ENCODE peak calls at places on chromosomes 7 and 10, in nine cellular contexts. I is HCT116, H is heart left ventricle, O is GM12878, G is gastrocnemius medialis, L is transverse colon, P is erythroblast, J is tibial nerve, B is stomach. F is an unnamed sample.

GRCh38 chr7:140479062-140479738 is at the start of gene MKRN1:
- DNase-seq in L (peak), G (peak), O (peak), I (peak), H (peak), B (peak), J (peak), P (peak), F (peak)

GRCh38 chr10:110353244-110354119 is 48.8 kb upstream of the SMNDC1 start:
- DNase-seq in B (no peak), H (no peak), O (no peak), G (no peak), L (peak), I (peak), P (no peak), J (no peak), F (no peak)

GRCh38 chr7:55309040-55309991 is 55.8 kb upstream of the LANCL2 start:
- DNase-seq in P (no peak), H (no peak), I (no peak), O (peak), L (peak), G (no peak), B (peak), J (no peak), F (no peak)

GRCh38 chr7:937851-938484 is 16.5 kb downstream of the ADAP1 start:
- DNase-seq in L (peak), G (no peak), P (no peak), J (no peak), I (no peak), H (peak), B (no peak), O (no peak), F (no peak)

GRCh38 chr7:157021893-157022680 is 11.6 kb upstream of the MNX1 start:
- DNase-seq in G (no peak), J (no peak), H (no peak), L (no peak), I (no peak), B (no peak), P (no peak), O (no peak), F (no peak)

GRCh38 chr10:97921581-97922377 is 72.1 kb downstream of the GOLGA7B start:
- DNase-seq in L (no peak), J (no peak), H (peak), I (no peak), O (no peak), P (no peak), G (no peak), B (peak), F (no peak)

GRCh38 chr7:128738570-128739047 is 550 bp upstream of the CALU start:
- DNase-seq in B (no peak), G (no peak), P (no peak), I (no peak), H (no peak), J (no peak), O (no peak), L (no peak), F (no peak)

GRCh38 chr10:132848306-132848705 is 62.4 kb upstream of the NKX6-2 start:
- DNase-seq in P (no peak), I (no peak), O (no peak), J (peak), B (peak), H (no peak), L (no peak), G (no peak), F (no peak)

GRCh38 chr10:63723741-63724140 is 202.5 kb downstream of the REEP3 start:
- DNase-seq in I (no peak), H (no peak), O (no peak), G (no peak), B (no peak), J (no peak), L (no peak), P (no peak), F (no peak)

GRCh38 chr7:74575083-74575803 is 82.3 kb upstream of the GTF2I start:
- DNase-seq in I (no peak), P (no peak), O (no peak), J (no peak), B (peak), H (no peak), G (no peak), L (peak), F (peak)

GRCh38 chr10:104339469-104340098 is 1.3 kb upstream of the ITPRIP start:
- DNase-seq in P (peak), H (peak), J (no peak), I (no peak), G (peak), B (peak), L (peak), O (no peak), F (peak)

GRCh38 chr10:104337527-104337984 is 709 bp downstream of the ITPRIP start:
- DNase-seq in G (no peak), B (no peak), O (no peak), P (peak), H (peak), J (no peak), I (no peak), L (peak), F (no peak)

GRCh38 chr10:104340099-104340594 is 1.9 kb upstream of the ITPRIP start:
- DNase-seq in O (no peak), B (no peak), H (no peak), L (no peak), I (no peak), J (no peak), P (peak), G (no peak), F (no peak)

GRCh38 chr10:104336829-104337526 is 1.3 kb downstream of the ITPRIP start:
- DNase-seq in P (peak), L (no peak), G (no peak), O (no peak), I (no peak), B (no peak), H (no peak), J (no peak), F (no peak)

GRCh38 chr10:104337985-104338735 is at the start of gene ITPRIP:
- DNase-seq in O (no peak), B (peak), I (peak), H (peak), J (peak), G (peak), P (peak), L (peak), F (peak)
- TF ChIP-seq POLR2A in O (peak), B (no peak), I (peak), H (no peak), J (peak), G (peak), P (peak), L (peak), F (peak)

GRCh38 chr7:104943502-104944343 is 70.3 kb upstream of the KMT2E start:
- DNase-seq in O (peak), J (no peak), H (peak), B (peak), P (peak), G (no peak), L (peak), I (peak), F (peak)

GRCh38 chr7:104936546-104936945 is 77.5 kb upstream of the KMT2E start:
- DNase-seq in L (no peak), H (no peak), I (no peak), O (no peak), B (no peak), G (no peak), J (no peak), P (no peak), F (no peak)

GRCh38 chr7:104945599-104945956 is 68.4 kb upstream of the KMT2E start:
- DNase-seq in J (no peak), B (no peak), H (no peak), L (no peak), P (no peak), O (no peak), G (no peak), I (no peak), F (no peak)

GRCh38 chr7:104938741-104939390 is 75.1 kb upstream of the KMT2E start:
- DNase-seq in B (no peak), O (no peak), P (no peak), J (no peak), I (no peak), L (no peak), H (no peak), G (no peak), F (no peak)

DNA sequence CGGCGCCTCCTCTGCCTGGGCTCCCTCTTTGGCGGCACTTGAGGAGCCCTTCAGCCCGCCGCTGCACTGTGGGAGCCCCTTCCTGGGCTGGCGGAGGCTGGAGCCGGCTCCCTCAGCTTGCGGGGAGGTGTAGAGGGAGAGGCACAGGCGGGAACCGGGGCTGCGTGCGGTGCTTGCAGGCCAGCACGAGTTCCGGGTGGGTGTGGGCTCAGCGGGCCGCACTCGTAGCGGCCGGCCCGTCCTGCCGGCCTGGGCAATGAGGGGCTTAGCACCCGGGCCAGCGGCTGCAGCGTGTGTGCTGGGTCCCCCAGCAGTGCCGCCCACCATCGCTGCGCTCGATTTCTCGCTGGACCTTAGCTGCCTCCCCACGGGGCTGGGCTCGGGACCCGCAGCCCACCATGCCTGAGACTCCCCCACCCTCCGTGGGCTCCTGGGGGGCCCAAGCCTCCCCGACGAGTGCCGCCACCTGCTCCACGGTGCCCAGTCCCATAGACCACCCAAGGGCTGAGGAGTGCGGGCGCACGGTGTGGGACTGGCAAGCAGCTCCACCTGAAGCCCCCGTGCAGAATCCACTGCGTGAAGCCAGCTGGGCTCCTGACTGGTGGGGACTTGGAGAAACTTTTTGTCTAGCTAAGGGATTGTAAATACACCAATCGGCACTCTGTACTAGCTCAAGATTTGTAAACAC is 73.8 kb upstream of the KMT2E start:
- DNase-seq in L (no peak), O (no peak), H (no peak), B (no peak), J (no peak), P (no peak), I (no peak), G (no peak), F (no peak)
- TF ChIP-seq POLR2A in L (no peak), O (no peak), H (no peak), B (no peak), J (no peak), P (no peak), I (no peak), G (no peak), F (no peak)

DNA sequence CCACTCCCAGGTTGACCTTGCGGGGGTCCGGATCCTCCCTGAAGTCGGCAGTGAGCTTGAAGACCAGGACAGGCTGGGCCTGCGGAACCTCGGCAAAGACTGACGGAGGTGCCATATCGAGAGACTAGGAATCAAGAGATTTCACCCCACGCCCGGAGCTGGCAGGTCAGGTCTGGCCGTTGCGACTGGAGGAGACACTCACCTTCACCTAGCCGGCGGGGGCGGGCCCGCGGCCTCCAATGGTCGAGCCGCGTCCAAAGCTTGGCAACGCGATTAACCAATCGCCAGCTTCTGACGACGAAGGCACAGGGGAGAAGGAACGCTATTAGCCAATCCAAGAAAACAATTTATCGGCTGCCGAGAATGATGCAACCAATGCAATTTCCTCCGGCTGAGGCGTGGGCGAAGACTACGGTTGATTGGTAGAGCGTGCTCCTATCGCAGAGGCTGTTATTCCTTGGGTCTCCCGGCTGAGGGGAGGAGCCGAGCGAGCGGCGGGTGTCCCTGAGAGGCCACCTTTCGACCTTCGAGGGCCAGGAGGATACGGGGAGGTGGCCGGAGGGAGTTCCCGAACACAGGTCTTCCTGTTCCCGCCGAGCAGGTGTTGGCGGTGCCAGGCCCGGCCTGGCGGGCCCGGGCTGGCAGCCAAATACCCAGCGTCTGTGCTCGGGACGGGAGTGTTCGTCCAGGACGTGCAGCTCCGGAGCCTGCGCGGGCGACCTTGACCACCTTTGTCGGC is at the start of gene GOT1:
- DNase-seq in H (peak), P (peak), I (peak), O (peak), B (peak), J (peak), L (peak), G (peak), F (peak)
- TF ChIP-seq POLR2A in H (peak), P (peak), I (peak), O (peak), B (no peak), J (peak), L (peak), G (peak), F (peak)

GRCh38 chr10:68333058-68333395 is 299 bp upstream of the PBLD start:
- DNase-seq in O (no peak), L (no peak), J (no peak), P (no peak), G (no peak), B (no peak), I (no peak), H (no peak), F (no peak)

GRCh38 chr10:68333452-68333851 is 724 bp upstream of the PBLD start:
- DNase-seq in H (no peak), G (no peak), P (no peak), I (no peak), L (no peak), B (no peak), J (no peak), O (no peak), F (no peak)

GRCh38 chr10:68331455-68332258 is at the start of gene HNRNPH3:
- DNase-seq in B (peak), J (peak), G (peak), O (peak), H (peak), I (peak), P (peak), L (peak), F (peak)

GRCh38 chr10:68330852-68331454 is 911 bp upstream of the HNRNPH3 start:
- DNase-seq in O (no peak), H (peak), J (no peak), G (no peak), B (no peak), L (peak), P (no peak), I (no peak), F (peak)

DNA sequence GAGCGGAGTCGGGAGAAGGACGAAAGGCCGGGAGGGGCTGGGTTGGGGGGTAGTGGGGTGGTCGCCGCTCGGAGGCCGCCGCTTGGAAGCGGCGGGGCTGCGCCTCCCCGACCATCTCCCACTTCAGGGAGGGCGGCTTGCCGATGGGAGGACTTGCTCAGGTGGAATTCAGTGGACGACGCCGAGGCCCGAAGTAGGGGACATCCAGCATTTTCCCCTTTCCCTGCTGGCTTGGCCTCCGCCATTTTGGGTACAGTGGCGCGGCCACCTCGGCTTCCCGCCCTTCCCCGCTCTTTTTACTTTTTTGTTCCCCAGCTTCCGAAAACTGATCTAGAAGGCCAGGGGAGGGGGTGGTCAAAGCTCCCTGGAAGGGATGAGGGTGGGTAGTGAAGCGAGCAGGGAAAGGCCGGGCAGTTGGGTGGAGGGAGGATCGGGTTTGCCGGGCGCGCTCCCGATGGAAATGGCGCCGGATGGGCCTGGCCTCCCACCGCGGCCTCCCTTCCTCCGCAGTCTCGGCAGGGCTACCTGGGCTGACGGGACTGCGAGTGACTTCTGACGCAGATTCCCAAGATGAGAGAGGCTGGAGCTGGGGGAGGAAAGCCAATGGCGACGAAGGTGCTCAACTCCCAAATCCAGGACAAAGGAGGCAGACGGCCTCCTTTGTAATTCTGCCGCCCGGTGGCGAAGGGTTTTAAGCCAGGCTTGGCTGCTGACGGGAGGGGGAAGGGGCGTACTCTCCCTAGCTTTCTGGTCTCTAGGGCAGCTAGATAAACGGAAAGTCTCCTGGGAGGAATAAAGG is at the start of gene PBLD:
- DNase-seq in O (no peak), G (peak), L (peak), B (peak), P (peak), J (peak), I (peak), H (peak), F (peak)
- TF ChIP-seq POLR2A in O (peak), G (peak), L (peak), B (no peak), P (no peak), J (peak), I (no peak), H (peak), F (peak)

DNA sequence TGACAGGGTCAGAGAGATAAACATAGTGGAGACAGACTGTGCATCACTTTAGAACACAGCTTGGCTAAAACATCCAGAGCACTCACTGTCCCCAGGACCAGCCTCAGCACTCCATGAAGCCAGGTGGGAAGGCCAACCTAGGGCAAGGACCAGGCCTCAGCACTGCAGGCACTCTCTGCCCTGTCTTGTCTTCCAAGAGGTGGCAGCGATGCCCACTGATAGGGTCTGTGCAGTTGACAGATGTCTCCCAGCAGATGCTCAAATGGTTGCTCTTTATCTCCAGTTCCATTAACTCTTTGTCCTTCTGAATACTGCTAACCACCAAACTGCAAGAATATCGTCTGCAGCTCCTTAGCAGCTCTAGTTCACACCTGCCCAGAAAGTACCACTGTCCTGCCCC is 9.1 kb downstream of the DDX56 start:
- DNase-seq in J (no peak), G (no peak), P (no peak), B (no peak), H (no peak), L (no peak), I (no peak), O (no peak), F (no peak)
- TF ChIP-seq POLR2A in J (no peak), G (no peak), P (peak), B (no peak), H (no peak), L (no peak), I (no peak), O (no peak), F (no peak)

DNA sequence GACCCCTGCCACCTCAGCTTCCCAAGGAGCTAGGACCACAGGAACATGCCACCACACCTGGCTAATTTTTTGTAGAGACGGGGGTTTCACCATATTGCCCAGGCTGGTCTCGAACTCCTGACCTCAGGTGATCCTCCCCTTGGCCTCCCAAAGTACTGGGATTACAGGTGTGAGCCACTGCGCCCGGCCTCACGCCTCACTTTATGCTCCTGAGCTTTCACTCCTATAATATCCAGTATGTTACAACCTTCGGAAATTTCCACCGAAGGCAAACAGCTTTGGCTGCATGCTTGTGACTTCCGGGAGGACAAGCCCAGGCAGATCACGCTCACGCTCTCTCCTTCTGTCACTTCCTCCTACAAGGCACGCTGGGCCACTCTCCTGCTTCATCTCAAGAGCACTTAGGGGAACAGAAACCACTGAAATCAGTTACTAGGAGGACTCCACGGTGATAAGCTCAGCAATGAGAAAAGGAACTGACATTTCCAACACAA is 4.4 kb upstream of the MAD1L1 start:
- DNase-seq in B (peak), P (no peak), L (peak), G (peak), J (no peak), I (no peak), H (peak), O (peak), F (peak)
- TF ChIP-seq POLR2A in B (no peak), P (no peak), L (no peak), G (no peak), J (peak), I (no peak), H (no peak), O (peak), F (peak)

F was measured in prostate gland.